ENCODE peak calls at places on chromosomes 4 and X, in eight cellular contexts. One of them, this sample, is unnamed.

GRCh38 chrX:39928704-39929439 is 168.9 kb downstream of the BCOR start:
- DNase-seq in cardiac muscle cell: no peak
- DNase-seq in CD8-positive, alpha-beta memory T cell: no peak
- DNase-seq in adipocyte: peak; percentile 29
- DNase-seq in A673: no peak
- DNase-seq in CD4-positive, alpha-beta T cell: no peak
- DNase-seq in ovary: no peak
- DNase-seq in endodermal cell: no peak
- DNase-seq in this sample: no peak

GRCh38 chr4:121088867-121089266 is 16.5 kb upstream of the NDNF start:
- DNase-seq in cardiac muscle cell: no peak
- DNase-seq in adipocyte: no peak
- DNase-seq in ovary: no peak
- DNase-seq in A673: no peak
- DNase-seq in endodermal cell: no peak
- DNase-seq in CD4-positive, alpha-beta T cell: no peak
- DNase-seq in CD8-positive, alpha-beta memory T cell: no peak
- DNase-seq in this sample: no peak

GRCh38 chr4:40915318-40916217 is 165.8 kb downstream of the NSUN7 start:
- DNase-seq in CD8-positive, alpha-beta memory T cell: no peak
- DNase-seq in CD4-positive, alpha-beta T cell: no peak
- DNase-seq in endodermal cell: no peak
- DNase-seq in A673: peak; percentile 50
- DNase-seq in cardiac muscle cell: no peak
- DNase-seq in adipocyte: peak; percentile 57
- DNase-seq in ovary: no peak
- DNase-seq in this sample: no peak

GRCh38 chrX:72027914-72028307 is 103.8 kb downstream of the RTL5 start:
- DNase-seq in cardiac muscle cell: no peak
- DNase-seq in A673: no peak
- DNase-seq in adipocyte: no peak
- DNase-seq in ovary: no peak
- DNase-seq in endodermal cell: peak; percentile 13
- DNase-seq in CD4-positive, alpha-beta T cell: no peak
- DNase-seq in CD8-positive, alpha-beta memory T cell: no peak
- DNase-seq in this sample: no peak

GRCh38 chr4:119025440-119025839 is 110.2 kb upstream of the MYOZ2 start:
- DNase-seq in CD4-positive, alpha-beta T cell: no peak
- DNase-seq in endodermal cell: no peak
- DNase-seq in CD8-positive, alpha-beta memory T cell: no peak
- DNase-seq in ovary: peak; percentile 51
- DNase-seq in adipocyte: peak; percentile 81
- DNase-seq in A673: peak; percentile 48
- DNase-seq in cardiac muscle cell: no peak
- DNase-seq in this sample: no peak

GRCh38 chr4:87465739-87466366 is 43.5 kb downstream of the NUDT9 start:
- DNase-seq in adipocyte: peak; percentile 79
- DNase-seq in A673: peak; percentile 29
- DNase-seq in CD4-positive, alpha-beta T cell: no peak
- DNase-seq in endodermal cell: no peak
- DNase-seq in CD8-positive, alpha-beta memory T cell: no peak
- DNase-seq in cardiac muscle cell: peak; percentile 40
- DNase-seq in ovary: no peak
- DNase-seq in this sample: no peak

GRCh38 chrX:55057691-55058249 is 17.1 kb upstream of the PAGE2B start:
- DNase-seq in ovary: no peak
- DNase-seq in A673: peak; percentile 37
- DNase-seq in adipocyte: peak; percentile 59
- DNase-seq in CD8-positive, alpha-beta memory T cell: peak; percentile 2
- DNase-seq in endodermal cell: peak; percentile 51
- DNase-seq in CD4-positive, alpha-beta T cell: no peak
- DNase-seq in cardiac muscle cell: peak; percentile 5
- DNase-seq in this sample: no peak

GRCh38 chr4:78720994-78721677 is 55.0 kb upstream of the BMP2K start:
- DNase-seq in cardiac muscle cell: no peak
- DNase-seq in ovary: no peak
- DNase-seq in CD4-positive, alpha-beta T cell: peak; percentile 5
- DNase-seq in A673: no peak
- DNase-seq in endodermal cell: no peak
- DNase-seq in CD8-positive, alpha-beta memory T cell: no peak
- DNase-seq in adipocyte: no peak
- DNase-seq in this sample: no peak

GRCh38 chr4:149884046-149884445 is 68.4 kb upstream of the IQCM start:
- DNase-seq in CD4-positive, alpha-beta T cell: no peak
- DNase-seq in adipocyte: peak; percentile 59
- DNase-seq in CD8-positive, alpha-beta memory T cell: no peak
- DNase-seq in ovary: no peak
- DNase-seq in A673: peak; percentile 18
- DNase-seq in cardiac muscle cell: no peak
- DNase-seq in endodermal cell: no peak
- DNase-seq in this sample: no peak

GRCh38 chr4:168787801-168788200 is 222.3 kb downstream of the CBR4 start:
- DNase-seq in ovary: no peak
- DNase-seq in CD8-positive, alpha-beta memory T cell: no peak
- DNase-seq in endodermal cell: no peak
- DNase-seq in adipocyte: peak; percentile 70
- DNase-seq in cardiac muscle cell: no peak
- DNase-seq in CD4-positive, alpha-beta T cell: no peak
- DNase-seq in A673: peak; percentile 45
- DNase-seq in this sample: no peak

GRCh38 chr4:157075401-157075800 is 549 bp upstream of the GLRB start:
- DNase-seq in adipocyte: no peak
- DNase-seq in CD8-positive, alpha-beta memory T cell: no peak
- DNase-seq in ovary: no peak
- DNase-seq in A673: no peak
- DNase-seq in endodermal cell: no peak
- DNase-seq in cardiac muscle cell: no peak
- DNase-seq in CD4-positive, alpha-beta T cell: no peak
- DNase-seq in this sample: no peak

GRCh38 chr4:153788419-153789276 is at the start of gene SFRP2:
- DNase-seq in CD8-positive, alpha-beta memory T cell: no peak
- DNase-seq in endodermal cell: peak; percentile 94
- DNase-seq in A673: peak; percentile 33
- DNase-seq in ovary: no peak
- DNase-seq in adipocyte: peak; percentile 55
- DNase-seq in CD4-positive, alpha-beta T cell: no peak
- DNase-seq in cardiac muscle cell: peak; percentile 53
- DNase-seq in this sample: no peak

GRCh38 chr4:135269125-135269772 is 1067.7 kb upstream of the PABPC4L start:
- DNase-seq in A673: no peak
- DNase-seq in endodermal cell: no peak
- DNase-seq in CD8-positive, alpha-beta memory T cell: no peak
- DNase-seq in adipocyte: no peak
- DNase-seq in ovary: no peak
- DNase-seq in CD4-positive, alpha-beta T cell: no peak
- DNase-seq in cardiac muscle cell: no peak
- DNase-seq in this sample: no peak

GRCh38 chr4:48290146-48290772 is 20.6 kb upstream of the TEC start:
- DNase-seq in ovary: no peak
- DNase-seq in cardiac muscle cell: peak; percentile 13
- DNase-seq in CD8-positive, alpha-beta memory T cell: no peak
- DNase-seq in CD4-positive, alpha-beta T cell: no peak
- DNase-seq in A673: peak; percentile 32
- DNase-seq in endodermal cell: peak; percentile 65
- DNase-seq in adipocyte: no peak
- DNase-seq in this sample: no peak

GRCh38 chr4:166903408-166903807 is 330.9 kb downstream of the SPOCK3 start:
- DNase-seq in endodermal cell: no peak
- DNase-seq in CD8-positive, alpha-beta memory T cell: no peak
- DNase-seq in A673: peak; percentile 3
- DNase-seq in cardiac muscle cell: no peak
- DNase-seq in ovary: no peak
- DNase-seq in adipocyte: no peak
- DNase-seq in CD4-positive, alpha-beta T cell: no peak
- DNase-seq in this sample: no peak

GRCh38 chr4:123824524-123824923 is 427.9 kb downstream of the SPRY1 start:
- DNase-seq in cardiac muscle cell: no peak
- DNase-seq in ovary: no peak
- DNase-seq in CD4-positive, alpha-beta T cell: no peak
- DNase-seq in endodermal cell: no peak
- DNase-seq in CD8-positive, alpha-beta memory T cell: no peak
- DNase-seq in adipocyte: peak; percentile 84
- DNase-seq in A673: no peak
- DNase-seq in this sample: no peak

GRCh38 chr4:123366144-123366748 is 30.3 kb upstream of the SPRY1 start:
- DNase-seq in ovary: no peak
- DNase-seq in A673: no peak
- DNase-seq in adipocyte: no peak
- DNase-seq in endodermal cell: no peak
- DNase-seq in cardiac muscle cell: no peak
- DNase-seq in CD4-positive, alpha-beta T cell: no peak
- DNase-seq in CD8-positive, alpha-beta memory T cell: no peak
- DNase-seq in this sample: no peak

GRCh38 chr4:2182981-2183380 is 58.9 kb downstream of the HAUS3 start:
- DNase-seq in adipocyte: no peak
- DNase-seq in A673: no peak
- DNase-seq in CD8-positive, alpha-beta memory T cell: no peak
- DNase-seq in CD4-positive, alpha-beta T cell: no peak
- DNase-seq in ovary: no peak
- DNase-seq in cardiac muscle cell: no peak
- DNase-seq in endodermal cell: no peak
- DNase-seq in this sample: no peak

DNA sequence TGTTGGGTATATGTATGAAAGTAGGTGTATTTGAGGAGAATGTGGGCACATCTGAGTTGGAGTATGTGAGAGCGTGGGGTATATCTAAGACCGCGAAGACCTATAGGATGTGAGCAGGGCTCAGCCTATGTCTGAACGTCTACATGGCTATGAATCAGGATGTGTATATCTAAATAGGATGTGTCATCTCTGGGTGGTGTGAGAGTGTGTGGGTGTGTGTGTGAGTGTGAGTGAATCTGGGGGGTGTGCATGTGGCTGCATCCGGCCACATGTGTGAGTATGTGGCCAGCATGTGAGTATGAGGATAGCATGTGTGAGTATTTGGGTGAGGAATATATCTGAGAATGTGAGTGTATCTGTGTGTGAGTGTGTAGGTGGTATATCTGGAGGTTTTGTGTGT is 7.7 kb downstream of the GPR173 start:
- DNase-seq in CD8-positive, alpha-beta memory T cell: no peak
- DNase-seq in cardiac muscle cell: no peak
- DNase-seq in A673: no peak
- DNase-seq in CD4-positive, alpha-beta T cell: no peak
- DNase-seq in ovary: no peak
- DNase-seq in endodermal cell: no peak
- DNase-seq in adipocyte: no peak
- DNase-seq in this sample: no peak
- H3K9me3 ChIP-seq in CD8-positive, alpha-beta memory T cell: no peaks in the 10 kb centered on the region
- H3K9me3 ChIP-seq in cardiac muscle cell: no peaks in the 10 kb centered on the region
- H3K9me3 ChIP-seq in A673: no peaks in the 10 kb centered on the region
- H3K9me3 ChIP-seq in CD4-positive, alpha-beta T cell: no peaks in the 10 kb centered on the region
- H3K9me3 ChIP-seq in ovary: no peaks in the 10 kb centered on the region
- H3K9me3 ChIP-seq in endodermal cell: no peaks in the 10 kb centered on the region
- H3K9me3 ChIP-seq in adipocyte: no peaks in the 10 kb centered on the region
- H3K9me3 ChIP-seq in this sample: no peaks in the 10 kb centered on the region

GRCh38 chr4:14092741-14093140 is 465.2 kb upstream of the BOD1L1 start:
- DNase-seq in CD4-positive, alpha-beta T cell: no peak
- DNase-seq in ovary: no peak
- DNase-seq in endodermal cell: no peak
- DNase-seq in cardiac muscle cell: no peak
- DNase-seq in A673: no peak
- DNase-seq in CD8-positive, alpha-beta memory T cell: no peak
- DNase-seq in adipocyte: no peak
- DNase-seq in this sample: no peak

GRCh38 chr4:14091966-14092365 is 464.4 kb upstream of the BOD1L1 start:
- DNase-seq in cardiac muscle cell: no peak
- DNase-seq in endodermal cell: no peak
- DNase-seq in adipocyte: no peak
- DNase-seq in ovary: no peak
- DNase-seq in CD8-positive, alpha-beta memory T cell: no peak
- DNase-seq in CD4-positive, alpha-beta T cell: no peak
- DNase-seq in A673: no peak
- DNase-seq in this sample: no peak

GRCh38 chr4:14084598-14084997 is 457.1 kb upstream of the BOD1L1 start:
- DNase-seq in CD4-positive, alpha-beta T cell: no peak
- DNase-seq in A673: no peak
- DNase-seq in cardiac muscle cell: no peak
- DNase-seq in endodermal cell: peak; percentile 75
- DNase-seq in ovary: no peak
- DNase-seq in CD8-positive, alpha-beta memory T cell: no peak
- DNase-seq in adipocyte: no peak
- DNase-seq in this sample: no peak

GRCh38 chr4:14087459-14087858 is 459.9 kb upstream of the BOD1L1 start:
- DNase-seq in adipocyte: no peak
- DNase-seq in endodermal cell: no peak
- DNase-seq in CD4-positive, alpha-beta T cell: no peak
- DNase-seq in cardiac muscle cell: no peak
- DNase-seq in A673: no peak
- DNase-seq in ovary: no peak
- DNase-seq in CD8-positive, alpha-beta memory T cell: no peak
- DNase-seq in this sample: no peak
- H3K9me3 ChIP-seq in adipocyte: peaks cover 6% of the 10 kb centered on the region
- H3K9me3 ChIP-seq in endodermal cell: peaks cover 25% of the 10 kb centered on the region
- H3K9me3 ChIP-seq in CD4-positive, alpha-beta T cell: no peaks in the 10 kb centered on the region
- H3K9me3 ChIP-seq in cardiac muscle cell: no peaks in the 10 kb centered on the region
- H3K9me3 ChIP-seq in A673: no peaks in the 10 kb centered on the region
- H3K9me3 ChIP-seq in ovary: no peaks in the 10 kb centered on the region
- H3K9me3 ChIP-seq in CD8-positive, alpha-beta memory T cell: no peaks in the 10 kb centered on the region
- H3K9me3 ChIP-seq in this sample: no peaks in the 10 kb centered on the region

DNA sequence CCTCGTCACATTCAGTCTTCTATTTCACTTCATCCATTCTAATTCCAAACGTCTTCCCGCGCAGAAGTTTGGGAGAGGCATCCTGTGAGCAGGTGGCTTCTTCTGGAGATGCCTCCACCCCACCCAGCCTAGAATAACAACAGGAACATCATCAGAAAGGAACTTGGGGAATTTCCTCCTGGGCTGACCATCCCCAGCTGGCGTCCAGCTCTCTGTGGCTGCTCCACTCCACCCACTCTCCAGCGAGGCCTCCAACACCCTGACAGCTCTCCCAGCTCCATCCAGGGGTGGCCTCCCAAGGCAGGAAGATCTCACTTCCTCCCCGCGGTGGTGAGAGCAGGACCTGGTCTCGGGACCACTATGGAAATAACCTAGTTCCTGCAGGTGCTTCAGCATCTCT is 5.5 kb upstream of the C4orf50 start:
- DNase-seq in CD4-positive, alpha-beta T cell: no peak
- DNase-seq in CD8-positive, alpha-beta memory T cell: no peak
- DNase-seq in A673: no peak
- DNase-seq in adipocyte: no peak
- DNase-seq in ovary: no peak
- DNase-seq in endodermal cell: no peak
- DNase-seq in cardiac muscle cell: no peak
- DNase-seq in this sample: no peak
- H3K9me3 ChIP-seq in CD4-positive, alpha-beta T cell: no peaks in the 10 kb centered on the region
- H3K9me3 ChIP-seq in CD8-positive, alpha-beta memory T cell: no peaks in the 10 kb centered on the region
- H3K9me3 ChIP-seq in A673: no peaks in the 10 kb centered on the region
- H3K9me3 ChIP-seq in adipocyte: no peaks in the 10 kb centered on the region
- H3K9me3 ChIP-seq in ovary: no peaks in the 10 kb centered on the region
- H3K9me3 ChIP-seq in endodermal cell: no peaks in the 10 kb centered on the region
- H3K9me3 ChIP-seq in cardiac muscle cell: no peaks in the 10 kb centered on the region
- H3K9me3 ChIP-seq in this sample: no peaks in the 10 kb centered on the region

DNA sequence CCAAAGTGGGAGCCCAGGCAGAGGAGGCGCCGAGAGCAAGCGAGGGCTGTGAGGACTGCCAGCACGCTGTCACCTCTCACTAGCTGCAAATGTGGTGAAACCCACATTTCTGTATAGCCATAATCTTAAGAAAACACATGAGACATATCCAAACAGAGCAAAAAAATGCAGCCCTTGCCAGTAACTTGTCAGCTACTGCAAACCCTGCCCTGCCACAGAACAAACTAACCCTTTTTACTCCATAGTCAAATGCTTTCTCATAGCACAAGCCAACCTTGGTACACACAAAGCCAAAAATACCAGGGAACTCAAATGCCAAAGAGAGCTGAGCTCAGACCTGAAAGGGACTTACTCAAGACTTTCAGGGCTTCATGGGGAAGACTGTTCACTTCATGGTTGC is 14.9 kb upstream of the NXF3 start:
- DNase-seq in adipocyte: peak; percentile 45
- DNase-seq in ovary: no peak
- DNase-seq in CD8-positive, alpha-beta memory T cell: no peak
- DNase-seq in A673: no peak
- DNase-seq in CD4-positive, alpha-beta T cell: no peak
- DNase-seq in cardiac muscle cell: no peak
- DNase-seq in endodermal cell: no peak
- DNase-seq in this sample: no peak
- H3K9me3 ChIP-seq in adipocyte: peaks cover 17% of the 10 kb centered on the region
- H3K9me3 ChIP-seq in ovary: no peaks in the 10 kb centered on the region
- H3K9me3 ChIP-seq in CD8-positive, alpha-beta memory T cell: no peaks in the 10 kb centered on the region
- H3K9me3 ChIP-seq in A673: no peaks in the 10 kb centered on the region
- H3K9me3 ChIP-seq in CD4-positive, alpha-beta T cell: no peaks in the 10 kb centered on the region
- H3K9me3 ChIP-seq in cardiac muscle cell: no peaks in the 10 kb centered on the region
- H3K9me3 ChIP-seq in endodermal cell: peaks cover 32% of the 10 kb centered on the region
- H3K9me3 ChIP-seq in this sample: no peaks in the 10 kb centered on the region